ENCODE peak calls at places on chromosomes 2 and 18, in seven cellular contexts. G is IMR-90, W is trophoblast cell, T is neuronal stem cell, K is mesendoderm, O is H1, C is mesenchymal stem cell. D is an unnamed sample.

GRCh38 chr2:21422050-21422449 is 298.3 kb downstream of the TDRD15 start:
- DNase-seq in C (peak; percentile 44), K (peak; percentile 78), T (peak; percentile 36), G (peak; percentile 27), O (peak; percentile 94), W (no peak), D (peak; percentile 81)

GRCh38 chr2:119723784-119724467 is 35.8 kb upstream of the PTPN4 start:
- DNase-seq in K (no peak), G (no peak), T (no peak), O (no peak), W (no peak), C (peak; percentile 11), D (no peak)

GRCh38 chr18:63249781-63250180 is 69.8 kb downstream of the BCL2 start:
- DNase-seq in C (no peak), T (no peak), G (no peak), W (no peak), K (peak; percentile 16), O (no peak), D (no peak)

GRCh38 chr2:118967124-118967880 is 25.3 kb downstream of the MARCO start:
- DNase-seq in K (peak; percentile 29), T (no peak), G (no peak), W (no peak), O (peak; percentile 40), C (no peak), D (no peak)

GRCh38 chr2:241499146-241499965 is 9.0 kb downstream of the STK25 start:
- DNase-seq in W (no peak), G (no peak), T (no peak), K (no peak), C (no peak), O (no peak), D (no peak)

GRCh38 chr2:62797107-62797506 is 91.6 kb downstream of the EHBP1 start:
- DNase-seq in W (no peak), G (no peak), K (no peak), C (no peak), T (no peak), O (no peak), D (no peak)

GRCh38 chr2:122754561-122754960 is 999.1 kb downstream of the TSN start:
- DNase-seq in K (no peak), W (no peak), O (no peak), C (no peak), T (no peak), G (no peak), D (no peak)

GRCh38 chr2:49113046-49113445 is 41.3 kb downstream of the FSHR start:
- DNase-seq in O (no peak), T (no peak), W (no peak), C (no peak), K (peak; percentile 44), G (no peak), D (no peak)

GRCh38 chr18:79962835-79963657 is 1.4 kb upstream of the HSBP1L1 start:
- DNase-seq in C (no peak), K (no peak), T (no peak), O (no peak), W (no peak), G (no peak), D (no peak)

GRCh38 chr2:197306691-197307030 is 3.9 kb downstream of the ANKRD44 start:
- DNase-seq in G (no peak), C (no peak), K (no peak), W (no peak), O (no peak), T (no peak), D (no peak)

GRCh38 chr2:112644933-112645395 is 775 bp upstream of the SLC20A1 start:
- DNase-seq in G (peak; percentile 56), T (peak; percentile 26), C (no peak), W (no peak), O (no peak), K (no peak), D (no peak)

GRCh38 chr2:28583899-28584553 is 88.2 kb downstream of the PLB1 start:
- DNase-seq in G (peak; percentile 97), K (peak; percentile 91), T (no peak), C (peak; percentile 98), W (peak; percentile 82), O (no peak), D (no peak)

GRCh38 chr2:12554235-12555011 is 162.3 kb upstream of the TRIB2 start:
- DNase-seq in K (no peak), G (no peak), C (peak; percentile 68), W (no peak), T (peak; percentile 51), O (no peak), D (no peak)

GRCh38 chr2:160224060-160224459 is 24.0 kb upstream of the ITGB6 start:
- DNase-seq in O (no peak), W (peak; percentile 89), K (peak; percentile 54), T (no peak), C (peak; percentile 97), G (peak; percentile 98), D (no peak)

GRCh38 chr2:201907128-201907886 is 101.0 kb downstream of the CDK15 start:
- DNase-seq in O (no peak), C (peak; percentile 20), W (no peak), G (peak; percentile 19), K (peak; percentile 98), T (no peak), D (no peak)

GRCh38 chr2:201809633-201810032 is 3.3 kb downstream of the CDK15 start:
- DNase-seq in W (no peak), T (no peak), O (no peak), G (no peak), C (no peak), K (no peak), D (no peak)

GRCh38 chr2:8441371-8441770 is 240.5 kb upstream of the ID2 start:
- DNase-seq in W (no peak), C (no peak), O (no peak), T (no peak), G (no peak), K (no peak), D (no peak)

GRCh38 chr2:156537147-156537546 is 101.0 kb downstream of the GPD2 start:
- DNase-seq in K (peak; percentile 22), O (no peak), W (no peak), C (no peak), T (no peak), G (peak; percentile 34), D (no peak)

GRCh38 chr2:171972329-171972982 is 27.3 kb upstream of the METAP1D start:
- DNase-seq in W (no peak), C (no peak), G (no peak), O (no peak), K (no peak), T (no peak), D (no peak)

GRCh38 chr2:46275995-46276394 is 21.2 kb upstream of the EPAS1 start:
- DNase-seq in W (no peak), O (peak; percentile 71), C (no peak), T (no peak), K (peak; percentile 76), G (no peak), D (peak; percentile 85)

GRCh38 chr2:43399515-43400245 is 173.3 kb upstream of the ZFP36L2 start:
- DNase-seq in T (no peak), C (peak; percentile 89), G (peak; percentile 87), O (no peak), W (no peak), K (no peak), D (no peak)

GRCh38 chr2:219559156-219559915 is 12.0 kb downstream of the OBSL1 start:
- DNase-seq in T (no peak), O (no peak), G (no peak), C (no peak), K (no peak), W (no peak), D (no peak)
- H3K79me1 ChIP-seq in T (peaks cover 6% of the 10 kb centered on the region), O (peaks cover under 1% of the 10 kb centered on the region), G (no peaks in the 10 kb centered on the region), C (no peaks in the 10 kb centered on the region), K (no peaks in the 10 kb centered on the region), W (peaks cover 11% of the 10 kb centered on the region), D (no peaks in the 10 kb centered on the region)

GRCh38 chr2:39524061-39524460 is 87.0 kb upstream of the MAP4K3 start:
- DNase-seq in W (no peak), G (no peak), K (no peak), T (no peak), O (no peak), C (no peak), D (no peak)
- H3K4me2 ChIP-seq in W (no peak overlapping the region), G (peak overlapping the region; percentile 60), K (no peak overlapping the region), T (no peak overlapping the region), O (no peak overlapping the region), C (no peak overlapping the region), D (no peak overlapping the region)

GRCh38 chr2:38461470-38461869 is 84.4 kb upstream of the ATL2 start:
- DNase-seq in T (no peak), W (no peak), G (no peak), O (no peak), K (no peak), C (no peak), D (no peak)

GRCh38 chr2:38464971-38465788 is 88.1 kb upstream of the ATL2 start:
- DNase-seq in G (no peak), C (no peak), K (no peak), W (no peak), T (no peak), O (no peak), D (peak; percentile 38)

GRCh38 chr2:38460313-38460712 is 83.2 kb upstream of the ATL2 start:
- DNase-seq in W (no peak), O (no peak), K (no peak), C (no peak), G (no peak), T (no peak), D (no peak)

GRCh38 chr2:38463752-38464151 is 86.7 kb upstream of the ATL2 start:
- DNase-seq in K (no peak), W (no peak), G (no peak), T (no peak), O (no peak), C (no peak), D (no peak)

GRCh38 chr2:38462121-38462634 is 85.1 kb upstream of the ATL2 start:
- DNase-seq in O (no peak), T (no peak), K (no peak), G (peak; percentile 94), C (peak; percentile 90), W (no peak), D (no peak)
- H3K27ac ChIP-seq in O (no peak overlapping the region), T (no peak overlapping the region), K (no peak overlapping the region), G (no peak overlapping the region), C (peak overlapping the region; percentile 9), W (no peak overlapping the region), D (no peak overlapping the region)

GRCh38 chr2:61770746-61771145 is 83.1 kb downstream of the FAM161A start:
- DNase-seq in T (no peak), W (no peak), O (no peak), K (no peak), C (no peak), G (peak; percentile 24), D (no peak)
- H3K79me1 ChIP-seq in T (no peaks in the 10 kb centered on the region), W (no peaks in the 10 kb centered on the region), O (no peaks in the 10 kb centered on the region), K (no peaks in the 10 kb centered on the region), C (no peaks in the 10 kb centered on the region), G (no peaks in the 10 kb centered on the region), D (no peaks in the 10 kb centered on the region)

GRCh38 chr2:183124222-183124956 is at the start of gene NUP35:
- DNase-seq in G (peak; percentile 90), C (peak; percentile 93), O (peak; percentile 94), T (peak; percentile 90), K (peak; percentile 96), W (peak; percentile 89), D (peak; percentile 87)
- H3K4me2 ChIP-seq in G (peak within 1 kb of the TSS; percentile 96), C (peak within 1 kb of the TSS; percentile 80), O (peak within 1 kb of the TSS; percentile 79), T (peak within 1 kb of the TSS; percentile 65), K (peak within 1 kb of the TSS; percentile 64), W (peak within 1 kb of the TSS; percentile 81), D (peak within 1 kb of the TSS; percentile 91)

DNA sequence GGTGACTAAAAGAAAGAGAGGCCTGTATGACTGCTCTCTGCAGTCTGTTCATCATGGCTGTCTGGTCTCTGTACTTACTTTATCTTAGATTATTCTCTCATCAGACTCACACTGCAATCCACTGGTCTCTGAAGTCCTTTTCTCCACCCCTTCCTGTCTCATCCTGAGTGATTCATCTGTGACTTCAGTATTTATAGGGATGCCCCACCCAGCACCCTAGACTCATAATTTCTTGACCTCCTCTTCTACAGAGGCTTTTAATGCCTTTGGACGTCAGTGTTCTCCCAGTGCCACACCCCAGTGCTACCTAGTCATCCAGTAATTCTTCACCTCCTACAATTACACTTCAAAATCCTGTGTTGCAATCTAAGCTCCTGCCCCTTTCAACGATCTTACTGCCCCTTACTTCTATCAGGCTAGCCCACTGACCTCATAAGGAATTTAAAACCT is 14.9 kb upstream of the ITPRID2 start:
- DNase-seq in G (peak; percentile 68), C (peak; percentile 64), T (no peak), W (peak; percentile 9), K (no peak), O (no peak), D (no peak)
- H3K27ac ChIP-seq in G (no peak overlapping the region), C (no peak overlapping the region), T (no peak overlapping the region), W (no peak overlapping the region), K (no peak overlapping the region), O (no peak overlapping the region), D (no peak overlapping the region)